ENCODE peak calls at places on chromosomes 1 and 21, in ten cellular contexts. C is tibial nerve; T is CD8-positive, alpha-beta memory T cell; Y is mesendoderm; R is cardiac muscle cell; D is K562; I is H9; P is IMR-90; M is MM.1S; Q is body of pancreas. A is an unnamed sample. For H3K4me1, the result is how much of the 10 kb centered on the place peaks cover.

GRCh38 chr1:26031196-26031902 is 9.8 kb downstream of the EXTL1 start:
- DNase-seq in C (no peak), T (no peak), Y (no peak), R (no peak), D (no peak), I (no peak), P (peak), M (no peak), Q (no peak), A (no peak)

GRCh38 chr1:204408074-204408507 is 3.5 kb downstream of the PPP1R15B start:
- DNase-seq in C (peak), T (peak), Y (no peak), R (peak), D (peak), I (no peak), P (peak), M (no peak), Q (peak), A (no peak)

GRCh38 chr1:206102292-206102936 is 14.8 kb downstream of the AVPR1B start:
- DNase-seq in C (no peak), T (no peak), Y (no peak), R (no peak), D (no peak), I (no peak), P (no peak), M (no peak), Q (no peak), A (no peak)

GRCh38 chr1:236455242-236455641 is 61.2 kb downstream of the EDARADD start:
- DNase-seq in C (no peak), T (no peak), Y (peak), R (no peak), D (no peak), I (no peak), P (no peak), M (no peak), Q (no peak), A (no peak)

GRCh38 chr1:199574949-199575348 is 452.6 kb upstream of the NR5A2 start:
- DNase-seq in C (no peak), T (no peak), Y (no peak), R (no peak), D (no peak), I (no peak), P (no peak), M (no peak), Q (no peak), A (no peak)

GRCh38 chr1:24888061-24888970 is 41.8 kb downstream of the RUNX3 start:
- DNase-seq in C (no peak), T (no peak), Y (no peak), R (no peak), D (no peak), I (no peak), P (no peak), M (no peak), Q (no peak), A (peak)

GRCh38 chr1:105004515-105004914 is 1254.8 kb downstream of the AMY1C start:
- DNase-seq in C (no peak), T (no peak), Y (no peak), R (no peak), D (no peak), I (no peak), P (no peak), M (no peak), Q (no peak), A (no peak)

GRCh38 chr1:52306227-52307006 is 59.6 kb downstream of the CC2D1B start:
- DNase-seq in C (no peak), T (no peak), Y (no peak), R (no peak), D (no peak), I (no peak), P (no peak), M (no peak), Q (peak), A (no peak)

GRCh38 chr1:119347858-119348257 is 20.7 kb upstream of the HAO2 start:
- DNase-seq in C (no peak), T (no peak), Y (no peak), R (no peak), D (no peak), I (no peak), P (no peak), M (peak), Q (no peak), A (no peak)

GRCh38 chr1:20666804-20667203 is 5.6 kb upstream of the DDOST start:
- DNase-seq in C (no peak), T (no peak), Y (peak), R (no peak), D (peak), I (no peak), P (peak), M (peak), Q (no peak), A (no peak)

GRCh38 chr1:68814067-68814466 is 317.2 kb upstream of the DEPDC1 start:
- DNase-seq in C (no peak), T (no peak), Y (no peak), R (no peak), D (no peak), I (no peak), P (no peak), M (no peak), Q (no peak), A (no peak)

GRCh38 chr1:115771847-115772457 is 3.4 kb upstream of the CASQ2 start:
- DNase-seq in C (peak), T (no peak), Y (peak), R (peak), D (peak), I (peak), P (peak), M (peak), Q (peak), A (peak)

GRCh38 chr1:219325368-219325742 is 151.7 kb downstream of the LYPLAL1 start:
- DNase-seq in C (no peak), T (no peak), Y (no peak), R (no peak), D (no peak), I (no peak), P (no peak), M (no peak), Q (no peak), A (no peak)

GRCh38 chr1:84835169-84835568 is 57.8 kb downstream of the LPAR3 start:
- DNase-seq in C (no peak), T (no peak), Y (no peak), R (no peak), D (no peak), I (no peak), P (peak), M (no peak), Q (no peak), A (no peak)

GRCh38 chr1:19072285-19072981 is 116.0 kb upstream of the IFFO2 start:
- DNase-seq in C (no peak), T (no peak), Y (no peak), R (no peak), D (no peak), I (no peak), P (no peak), M (no peak), Q (no peak), A (no peak)

GRCh38 chr1:19070197-19070651 is 113.7 kb upstream of the IFFO2 start:
- DNase-seq in C (no peak), T (no peak), Y (peak), R (no peak), D (no peak), I (no peak), P (no peak), M (no peak), Q (peak), A (no peak)

GRCh38 chr1:19068639-19069276 is 112.3 kb upstream of the IFFO2 start:
- DNase-seq in C (no peak), T (no peak), Y (no peak), R (peak), D (peak), I (no peak), P (no peak), M (no peak), Q (no peak), A (no peak)

GRCh38 chr1:19071674-19072281 is 115.3 kb upstream of the IFFO2 start:
- DNase-seq in C (no peak), T (no peak), Y (no peak), R (no peak), D (no peak), I (no peak), P (no peak), M (no peak), Q (no peak), A (no peak)

DNA sequence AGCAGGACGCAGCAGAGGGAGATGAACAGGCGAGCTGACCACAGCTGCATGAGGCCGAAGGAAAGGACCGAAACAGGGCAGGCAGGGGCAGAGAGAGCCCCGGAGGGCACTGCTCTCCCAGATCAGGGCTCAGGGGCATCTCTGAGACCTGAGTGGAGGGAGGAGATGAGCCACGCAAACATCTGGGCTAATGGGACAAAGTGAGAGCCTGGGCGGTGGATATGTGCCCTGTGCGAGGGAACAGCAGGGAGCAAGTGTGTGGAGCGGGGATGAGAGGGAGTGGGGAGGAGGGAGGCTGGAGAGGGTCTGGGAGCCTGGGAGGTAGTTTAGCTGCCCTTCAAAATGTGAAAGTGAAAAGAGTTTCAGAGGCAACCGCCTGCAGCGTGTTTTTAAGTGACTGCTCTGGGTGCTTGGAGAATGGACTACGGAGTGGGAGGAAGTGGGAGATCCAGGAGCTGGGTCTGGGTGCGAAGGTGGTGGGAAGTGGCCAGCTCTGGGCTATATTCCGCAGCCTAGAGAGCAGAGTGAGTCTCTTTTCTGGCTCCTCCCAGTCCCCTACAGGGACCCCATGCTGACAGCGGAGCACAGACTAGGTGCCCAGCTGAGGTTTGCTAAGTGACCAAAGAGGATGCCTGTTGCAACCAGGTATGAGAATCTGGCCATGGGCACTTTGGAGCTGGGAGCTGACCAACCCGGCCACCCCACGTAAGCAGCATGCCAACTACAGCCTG is 114.6 kb upstream of the IFFO2 start:
- DNase-seq in C (no peak), T (no peak), Y (no peak), R (no peak), D (no peak), I (no peak), P (no peak), M (no peak), Q (no peak), A (no peak)
- H3K4me1 ChIP-seq in C (under half), T (half or more), Y (under half), R (under half), D (under half), I (under half), P (under half), M (under half), Q (half or more), A (under half)

GRCh38 chr1:168823988-168824387 is 95.0 kb upstream of the DPT start:
- DNase-seq in C (no peak), T (no peak), Y (no peak), R (no peak), D (no peak), I (no peak), P (no peak), M (no peak), Q (no peak), A (no peak)
- H3K27ac ChIP-seq in C (no peak), T (no peak), Y (no peak), R (no peak), D (no peak), I (no peak), P (no peak), M (no peak), Q (no peak), A (no peak)

GRCh38 chr1:225695578-225696332 is 42.8 kb upstream of the ENAH start:
- DNase-seq in C (no peak), T (no peak), Y (no peak), R (no peak), D (no peak), I (no peak), P (peak), M (no peak), Q (no peak), A (no peak)
- H3K4me1 ChIP-seq in C (under half), T (under half), Y (under half), R (under half), D (under half), I (under half), P (under half), M (under half), Q (half or more), A (under half)

GRCh38 chr21:28767523-28767922 is 225.2 kb downstream of the LTN1 start:
- DNase-seq in C (no peak), T (no peak), Y (no peak), R (no peak), D (no peak), I (no peak), P (no peak), M (no peak), Q (no peak), A (no peak)

GRCh38 chr21:28769683-28770082 is 223.0 kb downstream of the LTN1 start:
- DNase-seq in C (no peak), T (no peak), Y (no peak), R (no peak), D (no peak), I (no peak), P (no peak), M (no peak), Q (no peak), A (no peak)

GRCh38 chr21:28771790-28772501 is 220.7 kb downstream of the LTN1 start:
- DNase-seq in C (no peak), T (no peak), Y (no peak), R (peak), D (no peak), I (no peak), P (peak), M (no peak), Q (no peak), A (peak)

GRCh38 chr21:28770867-28771661 is 221.6 kb downstream of the LTN1 start:
- DNase-seq in C (no peak), T (no peak), Y (no peak), R (peak), D (no peak), I (no peak), P (peak), M (no peak), Q (no peak), A (no peak)

DNA sequence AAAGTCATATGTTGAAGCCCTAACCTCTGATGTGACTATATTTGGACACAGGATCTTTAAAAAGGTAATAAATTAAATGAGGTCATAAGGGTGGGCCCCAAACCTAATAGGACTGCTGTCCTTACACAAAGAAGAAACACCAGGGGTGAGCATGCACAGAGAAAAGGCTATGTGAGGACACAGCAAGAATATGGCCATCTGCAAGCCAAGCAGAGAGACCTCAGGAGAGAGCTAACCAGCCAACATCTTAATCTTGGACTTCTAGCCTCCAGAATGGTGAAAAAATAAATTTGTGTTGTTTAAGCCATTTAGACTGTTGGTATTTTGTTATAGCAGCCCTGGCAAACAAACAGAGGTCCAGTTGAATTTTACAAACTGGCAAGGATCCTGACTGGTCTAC is 223.9 kb downstream of the LTN1 start:
- DNase-seq in C (no peak), T (no peak), Y (no peak), R (no peak), D (no peak), I (no peak), P (no peak), M (no peak), Q (no peak), A (no peak)
- H3K27ac ChIP-seq in C (no peak), T (no peak), Y (no peak), R (no peak), D (no peak), I (no peak), P (peak), M (no peak), Q (no peak), A (no peak)

GRCh38 chr21:28758883-28759242 is 233.8 kb downstream of the LTN1 start:
- DNase-seq in C (no peak), T (no peak), Y (no peak), R (no peak), D (no peak), I (no peak), P (no peak), M (no peak), Q (no peak), A (no peak)
- H3K4me1 ChIP-seq in C (under half), T (under half), Y (under half), R (under half), D (under half), I (under half), P (under half), M (under half), Q (under half), A (under half)

A was measured in SJSA1.